ENCODE peak calls at places on chromosomes 4 and X, in nine cellular contexts. G, M, Y, I, N, R, U, P and X are unnamed samples.

GRCh38 chr4:79466621-79467020 is 58.6 kb upstream of the GK2 start:
- DNase-seq in P (no peak), R (no peak), G (no peak), I (no peak), U (peak; percentile 5), Y (no peak), M (no peak), N (no peak), X (no peak)

GRCh38 chr4:142126890-142127497 is 490.6 kb downstream of the IL15 start:
- DNase-seq in N (peak; percentile 25), P (peak; percentile 80), U (peak; percentile 85), M (peak; percentile 64), G (peak; percentile 75), I (peak; percentile 25), R (peak; percentile 1), Y (peak; percentile 64), X (no peak)

GRCh38 chr4:24922416-24922815 is 9.6 kb upstream of the CCDC149 start:
- DNase-seq in U (no peak), I (no peak), Y (no peak), N (no peak), G (no peak), M (no peak), P (peak; percentile 56), R (no peak), X (no peak)

GRCh38 chr4:138588501-138588900 is 346.4 kb upstream of the SLC7A11 start:
- DNase-seq in U (no peak), G (no peak), I (no peak), R (no peak), N (no peak), Y (no peak), P (no peak), M (no peak), X (no peak)

GRCh38 chrX:70444326-70445196 is at the start of gene DLG3:
- DNase-seq in G (peak; percentile 37), I (no peak), P (peak; percentile 51), Y (peak; percentile 40), M (no peak), R (peak; percentile 42), U (peak; percentile 64), N (no peak), X (no peak)

GRCh38 chr4:67762091-67762490 is 7.9 kb upstream of the GNRHR start:
- DNase-seq in Y (no peak), G (no peak), R (peak; percentile 28), I (no peak), U (peak; percentile 36), N (no peak), M (no peak), P (peak; percentile 59), X (no peak)

GRCh38 chr4:106985830-106986229 is 50.3 kb downstream of the DKK2 start:
- DNase-seq in P (no peak), N (no peak), M (no peak), G (no peak), R (peak; percentile 16), U (peak; percentile 19), Y (no peak), I (no peak), X (no peak)

GRCh38 chrX:20595928-20596550 is 329.3 kb upstream of the RPS6KA3 start:
- DNase-seq in G (peak; percentile 13), Y (no peak), U (peak; percentile 29), I (no peak), R (no peak), P (no peak), M (no peak), N (no peak), X (no peak)

GRCh38 chr4:139825523-139826014 is 159.9 kb downstream of the MGST2 start:
- DNase-seq in G (no peak), U (no peak), Y (no peak), I (no peak), P (no peak), N (no peak), M (no peak), R (no peak), X (no peak)

GRCh38 chr4:101835121-101835904 is 44.8 kb downstream of the BANK1 start:
- DNase-seq in G (peak; percentile 15), I (no peak), P (peak; percentile 31), Y (no peak), U (peak; percentile 88), N (no peak), M (no peak), R (peak; percentile 0), X (no peak)

GRCh38 chrX:13645464-13646153 is 7.3 kb upstream of the TCEANC start:
- DNase-seq in R (no peak), P (no peak), G (no peak), M (no peak), Y (no peak), U (no peak), N (no peak), I (no peak), X (no peak)

DNA sequence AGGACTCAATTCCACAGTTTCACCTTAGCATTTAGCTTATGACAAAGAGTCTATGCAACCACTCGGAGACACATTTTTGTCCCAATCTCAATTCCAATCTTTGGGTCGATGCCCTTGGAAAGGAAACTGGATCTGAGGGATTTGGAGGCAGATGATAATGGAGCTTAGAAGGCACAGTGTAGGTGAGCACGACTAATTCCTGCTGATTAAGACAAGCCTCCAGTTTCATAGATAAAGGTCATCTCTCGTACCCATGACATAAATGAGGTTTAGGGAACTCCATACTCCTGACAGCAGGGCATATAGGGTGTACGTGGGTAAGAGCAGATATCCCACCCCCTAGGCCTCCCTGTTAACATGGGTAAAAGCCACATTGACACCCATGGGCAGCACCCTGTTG is 24.4 kb upstream of the ZNF718 start:
- DNase-seq in N (no peak), G (no peak), I (no peak), U (no peak), P (no peak), Y (no peak), R (no peak), M (no peak), X (no peak)
- H3K9me3 ChIP-seq in N (peaks cover 58% of the 10 kb centered on the region), G (no peaks in the 10 kb centered on the region), I (peaks cover 5% of the 10 kb centered on the region), U (peaks cover 91% of the 10 kb centered on the region), P (peaks cover 44% of the 10 kb centered on the region), Y (no peaks in the 10 kb centered on the region), R (no peaks in the 10 kb centered on the region), M (peaks cover 6% of the 10 kb centered on the region), X (peaks cover 25% of the 10 kb centered on the region)

DNA sequence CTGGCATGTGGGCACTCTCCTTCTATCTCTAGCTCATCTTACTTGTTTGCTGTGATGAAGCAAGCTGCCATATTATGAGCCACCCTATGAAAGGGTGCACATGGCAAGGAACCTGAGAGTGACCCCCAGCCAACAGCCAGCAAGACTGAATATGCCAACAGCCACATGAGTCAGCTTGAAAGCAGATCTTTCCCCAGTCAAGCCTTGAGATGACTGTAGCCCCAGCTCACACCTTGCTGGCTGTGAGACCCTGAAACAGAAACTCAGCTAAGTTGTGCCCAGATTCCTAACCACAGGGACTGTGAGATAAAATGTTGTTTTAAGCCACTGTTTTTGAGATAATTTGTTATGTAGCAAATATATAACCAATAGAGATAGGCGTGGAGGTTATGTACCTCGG is 36.2 kb downstream of the KDM5C start:
- DNase-seq in Y (no peak), G (no peak), N (no peak), I (no peak), U (no peak), M (no peak), R (no peak), P (peak; percentile 39), X (no peak)
- H3K9me3 ChIP-seq in Y (no peaks in the 10 kb centered on the region), G (no peaks in the 10 kb centered on the region), N (no peaks in the 10 kb centered on the region), I (no peaks in the 10 kb centered on the region), U (no peaks in the 10 kb centered on the region), M (no peaks in the 10 kb centered on the region), R (no peaks in the 10 kb centered on the region), P (no peaks in the 10 kb centered on the region), X (no peaks in the 10 kb centered on the region)

DNA sequence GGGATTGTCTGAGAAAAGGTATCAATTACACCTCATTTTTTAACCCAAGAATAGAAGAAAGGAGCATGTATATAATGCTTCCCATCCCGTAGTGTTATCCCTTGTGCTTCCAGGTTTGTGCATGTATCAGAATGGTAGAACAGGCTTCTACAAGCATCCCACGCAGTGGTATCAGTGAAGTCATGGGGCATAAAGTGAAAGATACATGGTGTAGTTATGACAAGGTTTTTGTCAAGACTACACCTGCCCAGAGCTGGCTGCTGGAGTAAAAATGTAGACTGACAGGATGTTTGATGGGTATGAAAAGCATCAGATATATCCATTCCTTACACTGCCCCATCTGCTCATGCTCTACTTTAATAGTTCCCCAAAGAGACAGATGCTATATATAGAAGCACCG is 9.5 kb downstream of the TLR1 start:
- DNase-seq in U (no peak), M (no peak), R (no peak), I (no peak), Y (no peak), G (no peak), P (no peak), N (no peak), X (no peak)
- H3K9me3 ChIP-seq in U (no peaks in the 10 kb centered on the region), M (no peaks in the 10 kb centered on the region), R (no peaks in the 10 kb centered on the region), I (no peaks in the 10 kb centered on the region), Y (peaks cover 5% of the 10 kb centered on the region), G (no peaks in the 10 kb centered on the region), P (no peaks in the 10 kb centered on the region), N (no peaks in the 10 kb centered on the region), X (no peaks in the 10 kb centered on the region)

GRCh38 chr4:54025582-54025981 is 38.8 kb downstream of the CHIC2 start:
- DNase-seq in M (no peak), U (no peak), G (no peak), N (no peak), R (no peak), Y (no peak), P (no peak), I (no peak), X (no peak)
- H3K9me3 ChIP-seq in M (no peaks in the 10 kb centered on the region), U (no peaks in the 10 kb centered on the region), G (no peaks in the 10 kb centered on the region), N (no peaks in the 10 kb centered on the region), R (peaks cover 29% of the 10 kb centered on the region), Y (no peaks in the 10 kb centered on the region), P (no peaks in the 10 kb centered on the region), I (no peaks in the 10 kb centered on the region), X (no peaks in the 10 kb centered on the region)